ENCODE peak calls at places on chromosomes 7 and 10, in four cellular contexts. J is heart right ventricle, U is Peyer's patch, E is left ventricle myocardium inferior. Z is an unnamed sample.
A peak's percentile ranks its signal among the peaks of the same experiment; 100 is the strongest.

GRCh38 chr10:17817316-17817715 is 8.2 kb downstream of the MRC1 start:
- DNase-seq in J (no peak), U (no peak), E (no peak), Z (no peak)

GRCh38 chr10:104031631-104032030 is 54.0 kb downstream of the COL17A1 start:
- DNase-seq in J (no peak), U (no peak), E (no peak), Z (no peak)

GRCh38 chr7:131294553-131294952 is 33.1 kb upstream of the MKLN1 start:
- DNase-seq in J (no peak), U (no peak), E (no peak), Z (no peak)

GRCh38 chr7:129188372-129188891 is at the start of gene SMO:
- DNase-seq in J (peak; percentile 41), U (peak; percentile 50), E (peak; percentile 46), Z (no peak)

GRCh38 chr7:112546723-112547513 is 66.1 kb downstream of the LSMEM1 start:
- DNase-seq in J (no peak), U (no peak), E (no peak), Z (no peak)

GRCh38 chr10:110919971-110920881 is 822 bp downstream of the SHOC2 start:
- DNase-seq in J (peak; percentile 38), U (peak; percentile 59), E (no peak), Z (peak; percentile 62)

GRCh38 chr7:30799976-30800661 is 28.9 kb downstream of the MINDY4 start:
- DNase-seq in J (no peak), U (no peak), E (no peak), Z (no peak)

GRCh38 chr10:102412293-102412692 is 6.3 kb downstream of the PSD start:
- DNase-seq in J (no peak), U (no peak), E (no peak), Z (no peak)

GRCh38 chr7:130932667-130933432 is 198.8 kb upstream of the KLF14 start:
- DNase-seq in J (no peak), U (no peak), E (no peak), Z (no peak)

GRCh38 chr7:27640914-27641570 is 21.6 kb downstream of the HIBADH start:
- DNase-seq in J (peak; percentile 59), U (no peak), E (no peak), Z (no peak)

GRCh38 chr7:38244516-38244915 is 28.9 kb downstream of the TARP start:
- DNase-seq in J (no peak), U (no peak), E (no peak), Z (no peak)

GRCh38 chr7:74254858-74255379 is 720 bp upstream of the RFC2 start:
- DNase-seq in J (no peak), U (no peak), E (no peak), Z (no peak)

GRCh38 chr10:5524721-5525531 is at the start of gene CALML3:
- DNase-seq in J (no peak), U (peak; percentile 45), E (no peak), Z (no peak)

GRCh38 chr10:100172349-100172748 is 13.5 kb downstream of the ERLIN1 start:
- DNase-seq in J (no peak), U (no peak), E (no peak), Z (no peak)

GRCh38 chr10:30540286-30540685 is 89.3 kb downstream of the LYZL2 start:
- DNase-seq in J (no peak), U (no peak), E (no peak), Z (no peak)

GRCh38 chr7:103934508-103934907 is 55.0 kb downstream of the RELN start:
- DNase-seq in J (no peak), U (no peak), E (no peak), Z (no peak)
- H3K27ac ChIP-seq in J (no peak overlapping the region), U (no peak overlapping the region), E (no peak overlapping the region), Z (no peak overlapping the region)

DNA sequence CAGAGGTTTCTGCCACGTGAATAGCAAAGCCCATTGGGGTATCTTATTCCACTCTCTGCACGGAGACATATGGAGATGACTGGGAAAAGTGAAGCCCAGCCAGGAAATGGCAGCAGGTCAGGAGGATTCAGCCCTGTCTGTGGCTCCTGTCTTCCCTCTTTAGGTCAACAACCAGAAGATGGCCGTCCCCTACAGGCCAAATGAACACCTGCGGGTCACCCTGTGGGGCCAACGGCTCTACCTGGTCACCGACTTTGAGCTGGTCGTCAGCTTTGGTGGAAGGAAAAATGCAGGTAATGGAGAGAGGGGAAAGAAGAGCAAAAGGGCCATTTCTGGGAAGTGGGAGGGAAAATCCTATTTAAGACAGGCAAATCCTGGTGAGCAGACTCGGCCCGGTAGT is 38.3 kb downstream of the EPHB4 start:
- DNase-seq in J (no peak), U (no peak), E (no peak), Z (no peak)
- H3K4me3 ChIP-seq in J (no peak overlapping the region), U (no peak overlapping the region), E (no peak overlapping the region), Z (no peak overlapping the region)

GRCh38 chr10:129864601-129865126 is 99.4 kb downstream of the EBF3 start:
- DNase-seq in J (no peak), U (no peak), E (no peak), Z (no peak)
- H3K36me3 ChIP-seq in J (peaks cover 72% of the 10 kb centered on the region), U (no peaks in the 10 kb centered on the region), E (peaks cover 28% of the 10 kb centered on the region), Z (no peaks in the 10 kb centered on the region)

GRCh38 chr7:4715385-4715770 is 33.3 kb downstream of the FOXK1 start:
- DNase-seq in J (peak; percentile 71), U (no peak), E (peak; percentile 64), Z (peak; percentile 84)

GRCh38 chr7:4716946-4717694 is 35.0 kb downstream of the FOXK1 start:
- DNase-seq in J (no peak), U (no peak), E (no peak), Z (no peak)

GRCh38 chr7:4713183-4713784 is 31.2 kb downstream of the FOXK1 start:
- DNase-seq in J (no peak), U (no peak), E (no peak), Z (peak; percentile 60)

GRCh38 chr7:4714161-4714700 is 32.1 kb downstream of the FOXK1 start:
- DNase-seq in J (no peak), U (no peak), E (no peak), Z (no peak)

DNA sequence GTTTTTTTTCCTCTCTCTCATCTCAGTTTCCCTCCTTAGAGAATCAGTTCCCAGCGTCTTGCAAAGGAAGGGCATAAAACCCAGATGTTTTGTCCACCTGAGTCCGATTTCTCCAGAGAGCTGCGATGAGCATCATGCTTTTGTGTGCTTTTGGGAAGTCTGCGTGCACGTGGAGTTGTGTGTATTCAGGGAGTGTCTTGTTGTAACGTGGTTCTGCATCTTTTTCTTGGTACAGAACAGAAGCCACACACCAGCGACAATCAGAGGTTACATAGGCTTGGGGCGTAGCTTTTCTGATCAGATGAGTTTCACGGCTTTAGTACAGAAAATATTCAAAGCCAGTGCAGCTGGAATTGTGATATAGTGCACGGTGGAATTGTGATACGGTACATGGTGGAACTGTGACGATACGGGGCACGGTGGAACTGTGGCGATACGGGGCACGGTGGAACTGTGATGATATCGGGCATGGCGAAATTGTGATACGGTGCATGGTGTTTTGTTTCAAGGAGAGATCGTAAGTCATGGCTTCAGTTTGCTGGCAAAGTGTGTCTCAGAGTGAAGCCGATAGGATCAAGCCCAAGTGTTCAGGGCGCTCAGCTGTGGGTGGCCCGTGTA is 32.8 kb downstream of the FOXK1 start:
- DNase-seq in J (no peak), U (no peak), E (no peak), Z (no peak)
- H3K27ac ChIP-seq in J (no peak overlapping the region), U (no peak overlapping the region), E (peak overlapping the region; percentile 70), Z (no peak overlapping the region)

DNA sequence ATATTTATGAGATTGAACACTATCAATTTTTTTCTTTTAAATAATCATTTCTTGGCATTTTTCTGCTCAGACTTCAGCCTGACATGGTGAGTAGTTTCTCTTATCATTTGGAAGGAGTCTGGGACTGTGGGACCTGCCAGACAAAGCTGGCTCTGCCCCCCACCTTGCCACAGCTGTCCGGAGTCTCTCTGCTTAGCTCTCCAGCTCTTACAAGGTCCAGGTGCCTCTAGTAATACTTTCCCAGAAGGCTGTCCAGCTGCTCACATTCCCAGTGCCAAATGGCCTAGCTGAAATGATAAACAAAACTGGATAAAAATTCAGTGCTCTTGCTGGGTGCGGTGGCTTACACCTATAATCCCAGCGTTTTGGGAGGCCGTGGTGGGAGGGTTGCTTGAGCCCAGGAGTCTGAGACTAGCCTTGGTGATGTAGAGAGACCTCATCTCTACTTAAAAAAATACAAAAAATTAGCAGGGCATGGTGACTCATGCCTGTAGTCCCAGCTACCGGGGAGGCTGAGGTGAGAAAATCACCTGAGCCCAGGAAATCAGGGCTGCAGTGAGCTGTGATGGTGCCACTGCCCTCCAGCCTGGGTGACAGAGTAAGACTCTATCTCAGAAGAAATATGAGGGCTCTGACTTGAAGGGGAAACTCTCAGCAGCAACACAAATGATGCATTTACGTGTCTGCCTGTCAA is 86.8 kb downstream of the C10orf90 start:
- DNase-seq in J (no peak), U (no peak), E (no peak), Z (no peak)
- H3K4me3 ChIP-seq in J (no peak overlapping the region), U (no peak overlapping the region), E (no peak overlapping the region), Z (no peak overlapping the region)

GRCh38 chr10:124721295-124722052 is 22.7 kb downstream of the FAM53B start:
- DNase-seq in J (peak; percentile 61), U (peak; percentile 79), E (peak; percentile 67), Z (peak; percentile 68)
- H3K36me3 ChIP-seq in J (peaks cover 5% of the 10 kb centered on the region), U (no peaks in the 10 kb centered on the region), E (no peaks in the 10 kb centered on the region), Z (no peaks in the 10 kb centered on the region)

Z was measured in lower lobe of right lung.